ENCODE peak calls at places on chromosomes 5 and 9, in six cellular contexts. One of them, this sample, is unnamed.

GRCh38 chr5:1755321-1755949 is 44.2 kb downstream of the MRPL36 start:
- DNase-seq in Kasumi-1: no peak
- DNase-seq in aorta: peak; percentile 9
- DNase-seq in activated CD4-positive, alpha-beta T cell treated with anti-CD3 and anti-CD28 coated beads, Interleukin-2, amount 50 U/mL, for 48 hours: no peak
- DNase-seq in NB4: no peak
- DNase-seq in CD4-positive, alpha-beta T cell: no peak
- DNase-seq in this sample: no peak

GRCh38 chr5:42555010-42555409 is 131.8 kb downstream of the GHR start:
- DNase-seq in Kasumi-1: no peak
- DNase-seq in aorta: no peak
- DNase-seq in activated CD4-positive, alpha-beta T cell treated with anti-CD3 and anti-CD28 coated beads, Interleukin-2, amount 50 U/mL, for 48 hours: no peak
- DNase-seq in NB4: no peak
- DNase-seq in CD4-positive, alpha-beta T cell: no peak
- DNase-seq in this sample: no peak

GRCh38 chr9:120579139-120579749 is 723 bp downstream of the CDK5RAP2 start:
- DNase-seq in Kasumi-1: no peak
- DNase-seq in aorta: no peak
- DNase-seq in activated CD4-positive, alpha-beta T cell treated with anti-CD3 and anti-CD28 coated beads, Interleukin-2, amount 50 U/mL, for 48 hours: peak; percentile 8
- DNase-seq in NB4: peak; percentile 28
- DNase-seq in CD4-positive, alpha-beta T cell: no peak
- DNase-seq in this sample: no peak

GRCh38 chr9:11158063-11158462 is 545.3 kb upstream of the PTPRD start:
- DNase-seq in Kasumi-1: no peak
- DNase-seq in aorta: no peak
- DNase-seq in activated CD4-positive, alpha-beta T cell treated with anti-CD3 and anti-CD28 coated beads, Interleukin-2, amount 50 U/mL, for 48 hours: no peak
- DNase-seq in NB4: peak; percentile 91
- DNase-seq in CD4-positive, alpha-beta T cell: no peak
- DNase-seq in this sample: no peak

GRCh38 chr9:105138306-105138801 is 106.1 kb upstream of the SLC44A1 start:
- DNase-seq in Kasumi-1: no peak
- DNase-seq in aorta: peak; percentile 58
- DNase-seq in activated CD4-positive, alpha-beta T cell treated with anti-CD3 and anti-CD28 coated beads, Interleukin-2, amount 50 U/mL, for 48 hours: no peak
- DNase-seq in NB4: no peak
- DNase-seq in CD4-positive, alpha-beta T cell: no peak
- DNase-seq in this sample: no peak

GRCh38 chr9:115952667-115953316 is 200.8 kb upstream of the PAPPA start:
- DNase-seq in Kasumi-1: no peak
- DNase-seq in aorta: no peak
- DNase-seq in activated CD4-positive, alpha-beta T cell treated with anti-CD3 and anti-CD28 coated beads, Interleukin-2, amount 50 U/mL, for 48 hours: no peak
- DNase-seq in NB4: no peak
- DNase-seq in CD4-positive, alpha-beta T cell: no peak
- DNase-seq in this sample: no peak

GRCh38 chr9:136792321-136793062 is 1.3 kb downstream of the TMEM141 start:
- DNase-seq in Kasumi-1: no peak
- DNase-seq in aorta: peak; percentile 53
- DNase-seq in activated CD4-positive, alpha-beta T cell treated with anti-CD3 and anti-CD28 coated beads, Interleukin-2, amount 50 U/mL, for 48 hours: no peak
- DNase-seq in NB4: no peak
- DNase-seq in CD4-positive, alpha-beta T cell: no peak
- DNase-seq in this sample: no peak

GRCh38 chr5:151030377-151030776 is 10.0 kb downstream of the GPX3 start:
- DNase-seq in Kasumi-1: no peak
- DNase-seq in aorta: peak; percentile 77
- DNase-seq in activated CD4-positive, alpha-beta T cell treated with anti-CD3 and anti-CD28 coated beads, Interleukin-2, amount 50 U/mL, for 48 hours: no peak
- DNase-seq in NB4: no peak
- DNase-seq in CD4-positive, alpha-beta T cell: no peak
- DNase-seq in this sample: no peak

GRCh38 chr5:2027790-2028189 is 145.1 kb upstream of the IRX4 start:
- DNase-seq in Kasumi-1: no peak
- DNase-seq in aorta: no peak
- DNase-seq in activated CD4-positive, alpha-beta T cell treated with anti-CD3 and anti-CD28 coated beads, Interleukin-2, amount 50 U/mL, for 48 hours: no peak
- DNase-seq in NB4: no peak
- DNase-seq in CD4-positive, alpha-beta T cell: no peak
- DNase-seq in this sample: no peak

GRCh38 chr5:37836173-37837100 is 3.4 kb downstream of the GDNF start:
- DNase-seq in Kasumi-1: no peak
- DNase-seq in aorta: no peak
- DNase-seq in activated CD4-positive, alpha-beta T cell treated with anti-CD3 and anti-CD28 coated beads, Interleukin-2, amount 50 U/mL, for 48 hours: no peak
- DNase-seq in NB4: no peak
- DNase-seq in CD4-positive, alpha-beta T cell: no peak
- DNase-seq in this sample: no peak